ENCODE peak calls at places on chromosomes 12 and 14, in eight cellular contexts. T is heart left ventricle, J is breast epithelium, E is astrocyte, Q is ovary, F is GM12865, Y is pancreas, X is spleen. A is an unnamed sample.
A peak's percentile ranks its signal among the peaks of the same experiment; 100 is the strongest.

GRCh38 chr12:96143392-96143791 is 50.8 kb upstream of the ELK3 start:
- DNase-seq in T (no peak), J (no peak), E (no peak), Q (no peak), F (no peak), Y (no peak), X (no peak), A (no peak)

GRCh38 chr14:36408388-36408787 is 88.0 kb upstream of the MBIP start:
- DNase-seq in T (no peak), J (no peak), E (no peak), Q (no peak), F (no peak), Y (no peak), X (no peak), A (no peak)

GRCh38 chr14:92959189-92959531 is 36.2 kb downstream of the CHGA start:
- DNase-seq in T (peak; percentile 58), J (no peak), E (no peak), Q (no peak), F (no peak), Y (peak; percentile 55), X (no peak), A (no peak)

GRCh38 chr14:95529242-95529641 is 5.6 kb upstream of the GLRX5 start:
- DNase-seq in T (no peak), J (no peak), E (no peak), Q (no peak), F (no peak), Y (no peak), X (no peak), A (no peak)

GRCh38 chr14:87160964-87161363 is 832.0 kb downstream of the GALC start:
- DNase-seq in T (no peak), J (no peak), E (no peak), Q (no peak), F (no peak), Y (no peak), X (no peak), A (peak; percentile 41)

GRCh38 chr12:65229441-65229840 is 49.0 kb upstream of the MSRB3 start:
- DNase-seq in T (no peak), J (no peak), E (peak; percentile 67), Q (no peak), F (no peak), Y (no peak), X (no peak), A (peak; percentile 38)

GRCh38 chr14:71856199-71856919 is 75.9 kb upstream of the RGS6 start:
- DNase-seq in T (no peak), J (no peak), E (no peak), Q (no peak), F (peak; percentile 81), Y (no peak), X (no peak), A (no peak)

GRCh38 chr12:109729837-109730200 is 16.2 kb downstream of the FAM222A start:
- DNase-seq in T (peak; percentile 10), J (no peak), E (no peak), Q (no peak), F (no peak), Y (peak; percentile 42), X (peak; percentile 49), A (no peak)

GRCh38 chr12:113129664-113130456 is 5.7 kb downstream of the RASAL1 start:
- DNase-seq in T (no peak), J (no peak), E (no peak), Q (no peak), F (no peak), Y (peak; percentile 16), X (peak; percentile 46), A (no peak)

GRCh38 chr12:8828514-8829127 is 6.2 kb downstream of the A2ML1 start:
- DNase-seq in T (no peak), J (no peak), E (peak; percentile 6), Q (no peak), F (no peak), Y (no peak), X (no peak), A (no peak)

GRCh38 chr14:99575043-99576023 is 28.7 kb downstream of the CCDC85C start:
- DNase-seq in T (peak; percentile 76), J (peak; percentile 74), E (peak; percentile 42), Q (peak; percentile 63), F (no peak), Y (peak; percentile 88), X (no peak), A (peak; percentile 43)

GRCh38 chr14:57209561-57209960 is 59.1 kb downstream of the EXOC5 start:
- DNase-seq in T (no peak), J (no peak), E (peak; percentile 68), Q (no peak), F (no peak), Y (no peak), X (no peak), A (peak; percentile 63)

GRCh38 chr14:77314043-77314442 is 6.6 kb downstream of the POMT2 start:
- DNase-seq in T (no peak), J (peak; percentile 47), E (peak; percentile 43), Q (no peak), F (no peak), Y (no peak), X (no peak), A (peak; percentile 97)

GRCh38 chr12:119949145-119949544 is 39.9 kb upstream of the BICDL1 start:
- DNase-seq in T (no peak), J (no peak), E (no peak), Q (no peak), F (no peak), Y (no peak), X (no peak), A (no peak)

GRCh38 chr12:125132698-125133400 is 67.6 kb downstream of the AACS start:
- DNase-seq in T (no peak), J (no peak), E (peak; percentile 17), Q (no peak), F (no peak), Y (peak; percentile 7), X (no peak), A (peak; percentile 34)

GRCh38 chr12:131120831-131121271 is 167.1 kb downstream of the ADGRD1 start:
- DNase-seq in T (no peak), J (no peak), E (no peak), Q (no peak), F (no peak), Y (no peak), X (peak; percentile 56), A (no peak)

GRCh38 chr14:91614187-91614586 is 104.1 kb upstream of the PPP4R3A start:
- DNase-seq in T (no peak), J (no peak), E (no peak), Q (no peak), F (no peak), Y (no peak), X (no peak), A (no peak)

GRCh38 chr12:62834406-62834805 is 100.5 kb downstream of the PPM1H start:
- DNase-seq in T (peak; percentile 54), J (no peak), E (no peak), Q (peak; percentile 59), F (peak; percentile 19), Y (no peak), X (no peak), A (no peak)

GRCh38 chr14:88516742-88517418 is 37.9 kb downstream of the PTPN21 start:
- DNase-seq in T (no peak), J (no peak), E (no peak), Q (no peak), F (no peak), Y (no peak), X (no peak), A (no peak)

GRCh38 chr14:60648169-60648933 is 926 bp downstream of the SIX1 start:
- DNase-seq in T (no peak), J (no peak), E (no peak), Q (no peak), F (no peak), Y (peak; percentile 73), X (no peak), A (peak; percentile 18)

GRCh38 chr12:11927311-11927935 is 143.3 kb upstream of the BCL2L14 start:
- DNase-seq in T (no peak), J (no peak), E (peak; percentile 41), Q (no peak), F (no peak), Y (no peak), X (no peak), A (no peak)

GRCh38 chr12:71938728-71939385 is at the start of gene TPH2:
- DNase-seq in T (peak; percentile 28), J (no peak), E (peak; percentile 34), Q (peak; percentile 32), F (peak; percentile 62), Y (peak; percentile 77), X (no peak), A (peak; percentile 31)
- TF ChIP-seq CTCF in T (peak; percentile 21), J (no peak), E (peak; percentile 73), Q (no peak), F (peak; percentile 53), Y (peak; percentile 42), X (no peak), A (peak; percentile 51)

GRCh38 chr12:57008113-57008687 is 1.9 kb upstream of the ZBTB39 start:
- DNase-seq in T (no peak), J (no peak), E (peak; percentile 41), Q (no peak), F (peak; percentile 75), Y (no peak), X (no peak), A (peak; percentile 74)
- TF ChIP-seq CTCF in T (peak; percentile 25), J (no peak), E (peak; percentile 80), Q (no peak), F (peak; percentile 64), Y (no peak), X (peak; percentile 53), A (peak; percentile 80)

GRCh38 chr12:3523728-3524127 is 32.7 kb downstream of the PRMT8 start:
- DNase-seq in T (no peak), J (no peak), E (no peak), Q (no peak), F (no peak), Y (no peak), X (no peak), A (no peak)

GRCh38 chr12:3520711-3521110 is 29.7 kb downstream of the PRMT8 start:
- DNase-seq in T (no peak), J (no peak), E (no peak), Q (no peak), F (no peak), Y (no peak), X (no peak), A (no peak)

GRCh38 chr12:3526776-3527175 is 35.8 kb downstream of the PRMT8 start:
- DNase-seq in T (no peak), J (no peak), E (no peak), Q (no peak), F (no peak), Y (no peak), X (no peak), A (no peak)

GRCh38 chr12:3520168-3520567 is 29.2 kb downstream of the PRMT8 start:
- DNase-seq in T (peak; percentile 64), J (no peak), E (no peak), Q (no peak), F (no peak), Y (peak; percentile 89), X (no peak), A (no peak)

DNA sequence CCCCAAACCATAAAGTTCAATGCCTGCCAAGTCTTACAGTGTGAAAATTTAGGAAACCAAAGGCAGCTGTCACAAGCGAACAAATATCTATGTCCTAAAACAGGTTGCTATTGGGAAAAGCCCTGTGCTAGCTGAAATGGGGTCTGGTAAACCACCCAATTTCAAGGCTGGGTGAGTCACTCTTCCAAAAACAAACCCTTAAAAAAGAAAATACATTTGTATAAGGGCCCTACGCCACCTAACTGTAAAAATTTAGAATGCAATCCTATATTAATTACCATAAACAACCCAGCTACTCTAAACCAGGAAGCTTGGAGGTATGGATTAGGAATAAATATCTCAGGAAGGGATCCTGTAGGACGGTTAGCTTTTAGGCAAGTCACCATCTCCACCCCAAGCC is 32.1 kb downstream of the PRMT8 start:
- DNase-seq in T (no peak), J (no peak), E (no peak), Q (no peak), F (no peak), Y (no peak), X (no peak), A (no peak)
- TF ChIP-seq CTCF in T (no peak), J (no peak), E (peak; percentile 14), Q (no peak), F (no peak), Y (no peak), X (no peak), A (no peak)

GRCh38 chr14:48398675-48399282 is 723.4 kb upstream of the MDGA2 start:
- DNase-seq in T (no peak), J (no peak), E (peak; percentile 29), Q (no peak), F (peak; percentile 14), Y (no peak), X (no peak), A (peak; percentile 11)
- TF ChIP-seq CTCF in T (no peak), J (peak; percentile 58), E (peak; percentile 81), Q (no peak), F (peak; percentile 52), Y (peak; percentile 65), X (no peak), A (peak; percentile 48)

A was measured in AG10803.